ENCODE peak calls at places on chromosomes 5 and 9, in six cellular contexts. G, Q, R, T, D and F are unnamed samples.

GRCh38 chr9:133855802-133856592 is 117.8 kb upstream of the SARDH start:
- DNase-seq in G (no peak), Q (peak; percentile 58), R (peak; percentile 87), T (no peak), D (no peak), F (no peak)

GRCh38 chr5:132426525-132427138 is 57.1 kb downstream of the SLC22A5 start:
- DNase-seq in G (peak; percentile 70), Q (peak; percentile 97), R (peak; percentile 98), T (peak; percentile 79), D (no peak), F (no peak)

GRCh38 chr9:35688558-35689350 is 971 bp downstream of the TPM2 start:
- DNase-seq in G (no peak), Q (peak; percentile 88), R (peak; percentile 51), T (peak; percentile 86), D (no peak), F (no peak)

GRCh38 chr9:116435706-116436105 is 251.4 kb upstream of the TRIM32 start:
- DNase-seq in G (no peak), Q (no peak), R (no peak), T (no peak), D (no peak), F (no peak)

GRCh38 chr5:63127054-63127453 is 548.4 kb downstream of the LRRC70 start:
- DNase-seq in G (no peak), Q (peak; percentile 0), R (no peak), T (peak; percentile 67), D (no peak), F (no peak)

GRCh38 chr5:20335978-20336377 is 348.0 kb upstream of the CDH18 start:
- DNase-seq in G (no peak), Q (no peak), R (peak; percentile 14), T (peak; percentile 37), D (no peak), F (no peak)

GRCh38 chr5:124748687-124749594 is 2.5 kb upstream of the ZNF608 start:
- DNase-seq in G (peak; percentile 46), Q (peak; percentile 90), R (peak; percentile 4), T (peak; percentile 88), D (peak; percentile 61), F (peak; percentile 69)

GRCh38 chr9:20604561-20604960 is 17.7 kb downstream of the MLLT3 start:
- DNase-seq in G (no peak), Q (peak; percentile 68), R (no peak), T (no peak), D (no peak), F (no peak)

GRCh38 chr5:143014017-143014651 is 244.0 kb downstream of the ARHGAP26 start:
- DNase-seq in G (peak; percentile 29), Q (no peak), R (peak; percentile 60), T (peak; percentile 31), D (peak; percentile 12), F (peak; percentile 61)

GRCh38 chr5:10789021-10789420 is 28.0 kb upstream of the DAP start:
- DNase-seq in G (peak; percentile 20), Q (peak; percentile 88), R (no peak), T (peak; percentile 47), D (no peak), F (no peak)

GRCh38 chr9:36897476-36897875 is 136.6 kb downstream of the PAX5 start:
- DNase-seq in G (no peak), Q (no peak), R (no peak), T (no peak), D (no peak), F (no peak)

GRCh38 chr5:94740328-94740727 is 121.9 kb downstream of the SLF1 start:
- DNase-seq in G (no peak), Q (no peak), R (no peak), T (no peak), D (no peak), F (no peak)

GRCh38 chr9:72299017-72299603 is 65.9 kb downstream of the ZFAND5 start:
- DNase-seq in G (no peak), Q (no peak), R (no peak), T (no peak), D (no peak), F (no peak)

GRCh38 chr9:131442351-131442750 is 48.5 kb downstream of the PRRC2B start:
- DNase-seq in G (no peak), Q (no peak), R (no peak), T (no peak), D (no peak), F (no peak)

GRCh38 chr5:134851307-134851923 is 5.6 kb downstream of the C5orf24 start:
- DNase-seq in G (no peak), Q (peak; percentile 83), R (peak; percentile 63), T (peak; percentile 56), D (no peak), F (no peak)

GRCh38 chr9:107481035-107481434 is 8.5 kb downstream of the KLF4 start:
- DNase-seq in G (no peak), Q (peak; percentile 35), R (peak; percentile 44), T (peak; percentile 38), D (no peak), F (no peak)

GRCh38 chr9:135081264-135081660 is 6.2 kb upstream of the OLFM1 start:
- DNase-seq in G (no peak), Q (no peak), R (no peak), T (no peak), D (no peak), F (no peak)

DNA sequence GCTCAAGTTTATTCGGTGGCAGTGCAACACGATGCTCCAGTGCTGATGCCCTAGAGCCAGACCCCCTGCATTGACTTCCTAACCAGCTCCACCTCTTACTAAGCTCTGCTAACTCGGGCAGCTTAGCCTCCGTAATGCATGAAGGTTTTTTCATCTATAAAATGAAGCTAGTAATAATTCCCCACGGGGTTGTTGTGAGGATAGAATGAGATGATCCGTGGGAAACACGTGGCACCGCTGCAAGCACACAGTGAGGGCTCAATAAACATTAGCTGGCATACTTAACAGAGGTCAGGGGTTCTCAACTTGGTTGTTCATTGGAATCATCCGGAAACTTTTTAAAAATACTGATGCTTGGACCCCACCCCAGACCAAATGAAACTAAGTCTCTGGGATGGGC is 6.8 kb downstream of the ENC1 start:
- DNase-seq in G (no peak), Q (no peak), R (no peak), T (no peak), D (no peak), F (no peak)
- TF ChIP-seq CTCF in G (no peak), Q (no peak), R (no peak), T (no peak), D (no peak), F (no peak)

DNA sequence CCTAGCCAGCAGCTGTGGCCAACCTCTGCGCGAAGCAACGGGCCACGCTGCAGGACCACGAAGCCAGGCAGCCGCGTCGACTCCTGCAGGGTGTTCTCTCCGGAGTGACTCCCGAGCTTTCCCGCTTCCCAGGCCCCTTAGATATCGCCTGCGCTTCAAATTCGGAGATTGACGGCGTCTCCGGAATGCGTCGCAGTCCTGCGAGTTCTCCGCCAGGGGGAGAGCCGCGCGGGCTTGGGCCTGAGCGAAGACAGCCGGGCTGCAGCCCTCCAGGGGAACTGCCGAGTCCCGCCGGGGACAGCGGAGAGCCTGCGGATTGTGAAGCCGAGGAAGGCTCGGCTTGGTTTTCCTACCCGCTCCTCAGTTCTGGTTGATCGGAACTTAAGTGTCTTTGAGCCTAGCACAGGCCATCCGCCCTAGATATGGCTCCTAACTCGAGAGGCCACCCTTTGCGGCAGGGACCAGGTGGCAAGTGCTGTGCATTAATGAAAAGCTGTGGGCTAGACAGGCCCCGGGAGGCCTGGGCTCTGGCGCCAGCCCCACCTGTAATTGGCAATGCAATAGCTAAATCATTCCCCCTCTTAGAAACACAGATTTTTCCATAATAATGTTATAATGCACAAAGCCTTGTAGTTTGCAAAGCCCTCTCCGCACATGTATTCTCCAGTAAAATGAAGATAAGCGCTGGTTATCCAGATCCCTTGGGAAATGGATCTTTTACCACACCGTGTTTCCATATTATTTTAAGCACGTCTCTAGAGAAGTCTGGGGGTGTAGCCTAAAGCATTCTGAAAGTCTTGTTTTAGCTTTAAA is 863 bp upstream of the APBA1 start:
- DNase-seq in G (peak; percentile 83), Q (peak; percentile 96), R (peak; percentile 61), T (peak; percentile 80), D (peak; percentile 85), F (peak; percentile 91)
- TF ChIP-seq CTCF in G (peak; percentile 94), Q (peak; percentile 89), R (peak; percentile 59), T (peak; percentile 67), D (peak; percentile 93), F (peak; percentile 86)

DNA sequence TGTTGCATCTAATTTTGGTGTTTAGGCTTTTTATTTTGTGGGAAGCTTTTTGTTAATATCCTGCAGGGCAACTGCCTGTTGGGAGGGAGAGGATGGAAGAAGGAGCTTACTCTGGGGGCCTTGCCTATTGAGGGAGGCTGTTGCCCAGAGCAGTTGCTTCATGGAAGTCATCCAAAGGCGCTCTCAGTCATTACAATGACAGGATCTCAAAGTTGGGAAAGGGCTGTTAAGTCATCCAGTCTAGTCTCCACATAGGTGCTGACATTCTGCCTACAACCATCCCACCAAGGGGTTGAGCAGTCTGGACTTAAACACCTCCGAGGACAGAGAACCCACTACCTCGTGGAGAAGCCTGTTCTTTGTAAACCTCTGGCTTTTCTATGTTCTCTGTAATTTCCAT is 13.2 kb downstream of the SAP30L start:
- DNase-seq in G (no peak), Q (no peak), R (no peak), T (no peak), D (no peak), F (no peak)
- TF ChIP-seq CTCF in G (no peak), Q (no peak), R (no peak), T (no peak), D (no peak), F (no peak)

DNA sequence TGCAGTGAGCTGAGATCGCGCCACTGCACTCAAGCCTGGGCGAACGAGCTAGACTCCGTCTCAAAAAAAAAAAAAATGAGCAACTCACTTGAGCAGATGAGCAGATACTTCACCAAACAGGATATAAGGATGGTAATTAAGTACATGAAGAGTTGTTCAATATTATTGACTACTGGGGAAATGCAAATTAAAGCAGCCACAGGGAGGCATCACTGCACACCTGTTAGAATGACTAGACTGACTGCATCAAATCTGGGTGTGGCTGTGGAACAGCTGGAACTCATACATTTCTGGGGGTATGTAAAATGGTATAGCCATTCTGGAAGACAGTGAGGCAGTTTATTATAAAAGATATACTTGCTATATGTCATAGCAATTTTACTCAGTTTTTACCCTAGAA is 93.0 kb downstream of the WNK2 start:
- DNase-seq in G (no peak), Q (no peak), R (no peak), T (peak; percentile 7), D (no peak), F (no peak)
- TF ChIP-seq CTCF in G (peak; percentile 12), Q (no peak), R (no peak), T (peak; percentile 20), D (no peak), F (no peak)

GRCh38 chr9:22307013-22307711 is 139.5 kb upstream of the DMRTA1 start:
- DNase-seq in G (no peak), Q (peak; percentile 41), R (no peak), T (peak; percentile 71), D (peak; percentile 26), F (peak; percentile 44)
- TF ChIP-seq CTCF in G (peak; percentile 70), Q (peak; percentile 61), R (no peak), T (peak; percentile 85), D (peak; percentile 82), F (peak; percentile 49)

GRCh38 chr9:136665111-136665703 is 2.5 kb downstream of the EGFL7 start:
- DNase-seq in G (no peak), Q (peak; percentile 41), R (no peak), T (no peak), D (peak; percentile 49), F (no peak)
- TF ChIP-seq CTCF in G (peak; percentile 48), Q (peak; percentile 15), R (no peak), T (no peak), D (peak; percentile 56), F (no peak)

DNA sequence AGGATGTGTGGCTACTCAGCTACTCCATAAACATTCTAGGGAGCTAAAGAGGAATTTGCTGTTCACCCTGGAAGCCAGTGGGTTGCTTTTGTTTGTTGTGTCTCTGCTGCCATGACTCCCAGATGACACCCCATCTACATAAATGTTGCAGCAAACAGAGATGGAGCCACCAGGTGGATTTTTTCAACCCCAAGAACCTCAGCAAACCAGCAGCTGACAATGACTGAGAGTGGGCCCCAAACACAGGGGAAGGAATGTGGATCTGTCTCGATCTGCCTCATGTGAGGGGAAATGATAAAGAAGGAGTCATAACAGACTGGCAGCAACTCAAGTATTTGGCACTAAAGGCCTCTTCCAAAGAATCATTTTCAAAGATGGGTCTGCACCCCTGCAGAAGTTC is 132.7 kb upstream of the TNC start:
- DNase-seq in G (no peak), Q (peak; percentile 96), R (no peak), T (peak; percentile 83), D (no peak), F (no peak)
- TF ChIP-seq CTCF in G (no peak), Q (no peak), R (no peak), T (no peak), D (no peak), F (no peak)